ENCODE peak calls at places on chromosomes 2 and 18, in ten cellular contexts. L is HCT116; H is AG08396; N is amygdala; U is stimulated activated CD4-positive, alpha-beta T cell treated with anti-CD3 and anti-CD28 coated beads, Interleukin-1b, Interleukin-23, amount 100 ng/mL, for 1 hour; X is kidney tubule cell; Z is A172; I is Daoy; V is omental fat pad; J is AG04449. W is an unnamed sample.

GRCh38 chr2:201642086-201642578 is 1.2 kb downstream of the TMEM237 start:
- DNase-seq in U (no peak), J (no peak), N (no peak), V (no peak), Z (no peak), I (no peak), X (no peak), H (no peak), L (no peak), W (no peak)

GRCh38 chr2:152486048-152486736 is 151.2 kb downstream of the FMNL2 start:
- DNase-seq in L (no peak), Z (no peak), N (no peak), U (no peak), J (no peak), V (no peak), H (no peak), X (peak), I (no peak), W (peak)

GRCh38 chr2:97707428-97708380 is 5.7 kb upstream of the ZAP70 start:
- DNase-seq in N (no peak), Z (no peak), L (no peak), J (no peak), X (no peak), H (no peak), U (no peak), V (no peak), I (no peak), W (no peak)

GRCh38 chr2:10006248-10007147 is 36.9 kb upstream of the KLF11 start:
- DNase-seq in H (peak), U (no peak), L (peak), Z (peak), J (no peak), N (no peak), X (peak), V (no peak), I (no peak), W (no peak)

GRCh38 chr2:3427272-3427671 is 47.8 kb downstream of the TRAPPC12 start:
- DNase-seq in X (no peak), J (no peak), H (no peak), V (no peak), I (no peak), Z (no peak), U (no peak), L (no peak), N (no peak), W (no peak)

GRCh38 chr2:30666307-30666874 is 140.9 kb downstream of the CAPN13 start:
- DNase-seq in J (peak), V (no peak), L (no peak), N (no peak), H (peak), Z (peak), X (peak), I (peak), U (no peak), W (peak)

GRCh38 chr2:231905026-231905425 is 21.2 kb downstream of the NPPC start:
- DNase-seq in U (no peak), H (no peak), V (no peak), N (no peak), I (no peak), Z (no peak), J (no peak), X (no peak), L (no peak), W (no peak)

GRCh38 chr2:208820289-208820688 is 413.7 kb downstream of the PTH2R start:
- DNase-seq in U (no peak), V (no peak), H (no peak), X (peak), N (no peak), L (peak), J (no peak), Z (peak), I (no peak), W (peak)

GRCh38 chr2:210541280-210541902 is 15.0 kb upstream of the CPS1 start:
- DNase-seq in I (no peak), L (no peak), X (no peak), U (no peak), V (no peak), H (no peak), J (no peak), Z (no peak), N (no peak), W (no peak)

GRCh38 chr2:177429688-177430325 is 37.2 kb downstream of the AGPS start:
- DNase-seq in L (no peak), U (no peak), Z (peak), H (peak), X (peak), V (no peak), I (peak), N (no peak), J (peak), W (peak)

GRCh38 chr2:216072473-216072872 is 9.1 kb downstream of the PECR start:
- DNase-seq in V (no peak), J (no peak), L (no peak), H (no peak), U (no peak), I (no peak), Z (no peak), N (no peak), X (no peak), W (no peak)

GRCh38 chr2:187971893-187972292 is 319.8 kb upstream of the GULP1 start:
- DNase-seq in Z (peak), J (no peak), N (no peak), L (peak), I (no peak), H (no peak), V (no peak), X (no peak), U (no peak), W (no peak)

GRCh38 chr2:183349046-183349445 is 224.8 kb downstream of the NUP35 start:
- DNase-seq in L (no peak), I (no peak), U (no peak), J (no peak), V (no peak), H (no peak), X (no peak), N (no peak), Z (no peak), W (no peak)

GRCh38 chr2:145158051-145158586 is 638.2 kb upstream of the ZEB2 start:
- DNase-seq in I (peak), U (no peak), H (peak), J (peak), X (no peak), L (no peak), V (no peak), Z (peak), N (no peak), W (no peak)

GRCh38 chr2:222919841-222920609 is 59.2 kb downstream of the ACSL3 start:
- DNase-seq in L (no peak), X (peak), H (peak), J (peak), V (no peak), U (no peak), Z (peak), I (peak), N (no peak), W (peak)

GRCh38 chr2:70523672-70523995 is 30.0 kb downstream of the TGFA start:
- DNase-seq in N (no peak), H (no peak), X (no peak), L (no peak), Z (no peak), U (no peak), I (no peak), V (no peak), J (no peak), W (no peak)

GRCh38 chr2:1653956-1654695 is 90.2 kb downstream of the PXDN start:
- DNase-seq in N (no peak), H (peak), V (no peak), X (peak), U (no peak), I (peak), J (peak), Z (peak), L (no peak), W (peak)

GRCh38 chr2:169361706-169362345 is 508 bp downstream of the LRP2 start:
- DNase-seq in N (no peak), V (no peak), J (no peak), X (no peak), U (no peak), H (peak), Z (no peak), I (peak), L (no peak), W (no peak)

GRCh38 chr2:143246815-143247744 is 117.9 kb downstream of the ARHGAP15 start:
- DNase-seq in H (no peak), U (no peak), X (no peak), L (no peak), N (no peak), V (no peak), Z (no peak), I (no peak), J (no peak), W (no peak)

GRCh38 chr2:216001201-216001600 is 12.2 kb downstream of the MREG start:
- DNase-seq in H (no peak), V (no peak), X (no peak), J (no peak), I (no peak), Z (no peak), L (no peak), N (no peak), U (no peak), W (no peak)

GRCh38 chr2:52995439-52995838 is 772.2 kb upstream of the CHAC2 start:
- DNase-seq in L (no peak), I (no peak), Z (no peak), H (no peak), U (no peak), N (no peak), J (peak), V (no peak), X (no peak), W (no peak)

GRCh38 chr18:46408334-46408987 is 248.6 kb downstream of the LOXHD1 start:
- DNase-seq in V (no peak), H (no peak), I (no peak), N (no peak), L (no peak), U (no peak), X (no peak), J (no peak), Z (peak), W (no peak)

GRCh38 chr2:240123821-240124650 is 12.1 kb downstream of the COPS9 start:
- DNase-seq in J (no peak), U (no peak), N (no peak), Z (no peak), L (no peak), X (no peak), I (no peak), H (no peak), V (no peak), W (no peak)